ENCODE peak calls at places on chromosomes 12 and 14, in seven cellular contexts. Z, D, I, N, C, L and E are unnamed samples.

GRCh38 chr12:121628536-121628935 is 2.2 kb downstream of the ORAI1 start:
- DNase-seq in Z (no peak), D (no peak), I (no peak), N (no peak), C (no peak), L (no peak), E (no peak)

GRCh38 chr12:96510306-96510764 is 21.0 kb downstream of the CFAP54 start:
- DNase-seq in Z (no peak), D (no peak), I (no peak), N (no peak), C (no peak), L (no peak), E (no peak)

GRCh38 chr14:60561845-60562746 is 53.1 kb downstream of the SIX6 start:
- DNase-seq in Z (peak), D (no peak), I (peak), N (no peak), C (peak), L (peak), E (peak)

GRCh38 chr12:749871-750270 is 2.5 kb upstream of the WNK1 start:
- DNase-seq in Z (no peak), D (no peak), I (no peak), N (no peak), C (no peak), L (no peak), E (no peak)

GRCh38 chr12:47307680-47308399 is 228.1 kb upstream of the AMIGO2 start:
- DNase-seq in Z (peak), D (no peak), I (peak), N (no peak), C (peak), L (peak), E (no peak)

GRCh38 chr14:60266021-60266937 is 17.3 kb downstream of the PPM1A start:
- DNase-seq in Z (peak), D (no peak), I (peak), N (no peak), C (no peak), L (no peak), E (no peak)

GRCh38 chr12:6228535-6229223 is 28.5 kb downstream of the CD9 start:
- DNase-seq in Z (no peak), D (no peak), I (no peak), N (no peak), C (no peak), L (no peak), E (no peak)

GRCh38 chr14:72613196-72613974 is 280.5 kb downstream of the DPF3 start:
- DNase-seq in Z (no peak), D (peak), I (peak), N (peak), C (no peak), L (no peak), E (peak)

GRCh38 chr12:120216742-120217595 is 16.1 kb upstream of the RPLP0 start:
- DNase-seq in Z (no peak), D (no peak), I (no peak), N (no peak), C (no peak), L (no peak), E (no peak)

GRCh38 chr12:101713059-101713682 is 15.7 kb downstream of the CHPT1 start:
- DNase-seq in Z (peak), D (peak), I (no peak), N (peak), C (no peak), L (no peak), E (no peak)

GRCh38 chr12:113407931-113408585 is 4.4 kb upstream of the SDS start:
- DNase-seq in Z (no peak), D (no peak), I (peak), N (no peak), C (no peak), L (no peak), E (no peak)

GRCh38 chr12:108495054-108495453 is 20.0 kb upstream of the FICD start:
- DNase-seq in Z (peak), D (no peak), I (peak), N (no peak), C (no peak), L (peak), E (no peak)

GRCh38 chr12:89278862-89279261 is 73.4 kb downstream of the DUSP6 start:
- DNase-seq in Z (no peak), D (no peak), I (no peak), N (no peak), C (no peak), L (no peak), E (no peak)

GRCh38 chr12:104752883-104753282 is 205.2 kb downstream of the SLC41A2 start:
- DNase-seq in Z (no peak), D (no peak), I (no peak), N (peak), C (no peak), L (no peak), E (no peak)

GRCh38 chr14:37641117-37641516 is 45.7 kb downstream of the TTC6 start:
- DNase-seq in Z (no peak), D (no peak), I (no peak), N (no peak), C (no peak), L (no peak), E (no peak)

GRCh38 chr14:96762650-96763049 is 34.5 kb upstream of the VRK1 start:
- DNase-seq in Z (peak), D (no peak), I (peak), N (no peak), C (peak), L (peak), E (no peak)

GRCh38 chr12:17016116-17016864 is 410.3 kb upstream of the LMO3 start:
- DNase-seq in Z (no peak), D (no peak), I (no peak), N (no peak), C (no peak), L (no peak), E (peak)

GRCh38 chr12:93191956-93192355 is 185.8 kb upstream of the NUDT4 start:
- DNase-seq in Z (no peak), D (no peak), I (peak), N (no peak), C (no peak), L (no peak), E (peak)

GRCh38 chr14:64879635-64880381 is at the start of gene SPTB:
- DNase-seq in Z (peak), D (peak), I (peak), N (peak), C (no peak), L (peak), E (no peak)

GRCh38 chr14:105439710-105440553 is 20.3 kb downstream of the MTA1 start:
- DNase-seq in Z (no peak), D (no peak), I (no peak), N (no peak), C (no peak), L (no peak), E (no peak)

GRCh38 chr12:6425588-6426531 is 18.9 kb upstream of the CD27 start:
- DNase-seq in Z (no peak), D (no peak), I (no peak), N (no peak), C (no peak), L (peak), E (peak)

GRCh38 chr14:69368381-69368780 is 29.7 kb downstream of the ERH start:
- DNase-seq in Z (no peak), D (no peak), I (no peak), N (no peak), C (no peak), L (no peak), E (no peak)

GRCh38 chr12:104546575-104546974 is 89.8 kb downstream of the CHST11 start:
- DNase-seq in Z (no peak), D (no peak), I (no peak), N (no peak), C (no peak), L (no peak), E (no peak)

GRCh38 chr12:115709410-115710065 is 568.0 kb downstream of the MED13L start:
- DNase-seq in Z (no peak), D (peak), I (no peak), N (no peak), C (no peak), L (no peak), E (peak)

GRCh38 chr14:84527706-84528105 is 1002.2 kb upstream of the FLRT2 start:
- DNase-seq in Z (no peak), D (no peak), I (no peak), N (no peak), C (no peak), L (no peak), E (no peak)

GRCh38 chr12:58067610-58068387 is 126.4 kb downstream of the ATP23 start:
- DNase-seq in Z (no peak), D (no peak), I (peak), N (no peak), C (peak), L (no peak), E (no peak)

GRCh38 chr12:32151081-32151480 is 44.4 kb downstream of the BICD1 start:
- DNase-seq in Z (no peak), D (no peak), I (no peak), N (no peak), C (no peak), L (no peak), E (no peak)

GRCh38 chr14:99079061-99079727 is 192.8 kb downstream of the BCL11B start:
- DNase-seq in Z (no peak), D (no peak), I (no peak), N (no peak), C (no peak), L (no peak), E (no peak)

GRCh38 chr12:25162866-25163265 is 32.1 kb downstream of the DNAI7 start:
- DNase-seq in Z (no peak), D (no peak), I (no peak), N (no peak), C (no peak), L (no peak), E (no peak)

GRCh38 chr12:15732341-15733061 is 56.7 kb downstream of the EPS8 start:
- DNase-seq in Z (no peak), D (no peak), I (no peak), N (no peak), C (no peak), L (peak), E (no peak)

GRCh38 chr12:20883288-20883687 is 72.8 kb downstream of the SLCO1B3 start:
- DNase-seq in Z (no peak), D (no peak), I (no peak), N (no peak), C (no peak), L (no peak), E (no peak)

GRCh38 chr12:44708218-44708617 is 167.9 kb downstream of the NELL2 start:
- DNase-seq in Z (no peak), D (no peak), I (no peak), N (no peak), C (no peak), L (no peak), E (no peak)